ENCODE peak calls at places on chromosomes 5 and 9, in nine cellular contexts. H is PC-3; K is stimulated activated effector memory CD8-positive, alpha-beta T cell treated with anti-CD3 and anti-CD28 coated beads, Interleukin-12 subunit alpha, Interleukin-12 subunit beta, amount 100 ng/mL, for 72 hours; F is activated T-cell treated with anti-CD3 and anti-CD28 coated beads, Interleukin-2, amount 50 U/mL, for 4 hours; Y is mucosa of descending colon; G is left cardiac atrium; A is activated CD8-positive, alpha-beta T cell treated with anti-CD3 and anti-CD28 coated beads for 36 hours; J is sciatic nerve; Z is T-cell. C is an unnamed sample.

GRCh38 chr5:125199968-125200841 is 453.8 kb upstream of the ZNF608 start:
- ATAC-seq in H (no peak), K (no peak), F (no peak), Y (no peak), G (peak; percentile 51), A (no peak), J (peak; percentile 28), Z (no peak), C (no peak)

GRCh38 chr5:173707392-173707791 is 90.9 kb upstream of the BOD1 start:
- ATAC-seq in H (peak; percentile 60), K (no peak), F (no peak), Y (peak; percentile 52), G (peak; percentile 89), A (no peak), J (peak; percentile 83), Z (no peak), C (no peak)

GRCh38 chr9:80074439-80074838 is 502.7 kb downstream of the TLE4 start:
- ATAC-seq in H (no peak), K (no peak), F (no peak), Y (no peak), G (peak; percentile 50), A (no peak), J (no peak), Z (no peak), C (no peak)

GRCh38 chr9:97387504-97387886 is 24.4 kb upstream of the TDRD7 start:
- ATAC-seq in H (no peak), K (no peak), F (no peak), Y (no peak), G (peak; percentile 11), A (no peak), J (peak; percentile 21), Z (no peak), C (no peak)

GRCh38 chr9:93898026-93898425 is 57.1 kb downstream of the BARX1 start:
- ATAC-seq in H (no peak), K (no peak), F (no peak), Y (no peak), G (no peak), A (no peak), J (no peak), Z (peak; percentile 76), C (no peak)

GRCh38 chr9:32899181-32899580 is 102.2 kb downstream of the APTX start:
- ATAC-seq in H (no peak), K (peak; percentile 61), F (no peak), Y (no peak), G (no peak), A (no peak), J (no peak), Z (no peak), C (peak; percentile 68)

GRCh38 chr9:99101271-99101670 is 3.6 kb upstream of the TGFBR1 start:
- ATAC-seq in H (no peak), K (no peak), F (no peak), Y (no peak), G (no peak), A (no peak), J (no peak), Z (no peak), C (no peak)

GRCh38 chr5:169702726-169703481 is 65.8 kb downstream of the DOCK2 start:
- ATAC-seq in H (no peak), K (peak; percentile 95), F (peak; percentile 77), Y (no peak), G (no peak), A (peak; percentile 77), J (no peak), Z (no peak), C (peak; percentile 92)

GRCh38 chr9:99072040-99072394 is 32.9 kb upstream of the TGFBR1 start:
- ATAC-seq in H (no peak), K (no peak), F (no peak), Y (no peak), G (no peak), A (no peak), J (peak; percentile 27), Z (no peak), C (no peak)

GRCh38 chr5:96329886-96330531 is 103.0 kb downstream of the PCSK1 start:
- ATAC-seq in H (no peak), K (peak; percentile 87), F (peak; percentile 58), Y (no peak), G (no peak), A (peak; percentile 56), J (no peak), Z (no peak), C (peak; percentile 91)

GRCh38 chr9:22041329-22041728 is 32.2 kb upstream of the CDKN2B start:
- ATAC-seq in H (no peak), K (no peak), F (no peak), Y (peak; percentile 67), G (no peak), A (no peak), J (no peak), Z (no peak), C (no peak)

GRCh38 chr9:89606567-89607311 is 1.9 kb downstream of the GADD45G start:
- ATAC-seq in H (peak; percentile 48), K (peak; percentile 35), F (peak; percentile 56), Y (peak; percentile 51), G (no peak), A (peak; percentile 38), J (no peak), Z (no peak), C (peak; percentile 45)

GRCh38 chr9:134378901-134379338 is 52.7 kb downstream of the RXRA start:
- ATAC-seq in H (peak; percentile 59), K (no peak), F (no peak), Y (peak; percentile 58), G (peak; percentile 17), A (no peak), J (no peak), Z (no peak), C (no peak)

GRCh38 chr5:98773464-98774191 is at the start of gene RGMB:
- ATAC-seq in H (peak; percentile 69), K (peak; percentile 93), F (peak; percentile 91), Y (peak; percentile 85), G (peak; percentile 95), A (peak; percentile 92), J (peak; percentile 97), Z (peak; percentile 89), C (peak; percentile 93)

GRCh38 chr9:125949247-125949646 is 202.1 kb downstream of the PBX3 start:
- ATAC-seq in H (peak; percentile 88), K (no peak), F (no peak), Y (peak; percentile 80), G (no peak), A (no peak), J (no peak), Z (no peak), C (no peak)